ENCODE peak calls at places on chromosomes 7 and 10, in seven cellular contexts. P is fibroblast of lung, V is upper lobe of right lung, I is brain microvascular endothelial cell, B is AG04450, F is thoracic aorta, X is IMR-90. W is an unnamed sample. For H3K27me3, the result is how much of the 10 kb centered on the place peaks cover.

GRCh38 chr7:157278791-157279678 is 57.8 kb upstream of the DNAJB6 start:
- DNase-seq in P (no peak), V (peak), I (no peak), B (no peak), F (no peak), X (no peak), W (peak)

GRCh38 chr7:95865716-95866371 is 93.5 kb downstream of the DYNC1I1 start:
- DNase-seq in P (peak), V (no peak), I (peak), B (no peak), F (no peak), X (peak), W (no peak)

GRCh38 chr7:20892776-20893175 is 106.1 kb upstream of the SP8 start:
- DNase-seq in P (peak), V (no peak), I (no peak), B (no peak), F (no peak), X (no peak), W (no peak)

GRCh38 chr10:130232361-130233360 is 96.5 kb downstream of the GLRX3 start:
- DNase-seq in P (no peak), V (peak), I (no peak), B (no peak), F (no peak), X (no peak), W (no peak)

GRCh38 chr7:118590107-118590506 is 365.6 kb downstream of the ANKRD7 start:
- DNase-seq in P (no peak), V (no peak), I (peak), B (no peak), F (no peak), X (no peak), W (no peak)

GRCh38 chr10:132383751-132384181 is 13.2 kb upstream of the PWWP2B start:
- DNase-seq in P (no peak), V (peak), I (no peak), B (no peak), F (no peak), X (no peak), W (no peak)

GRCh38 chr10:132847856-132848255 is 61.9 kb upstream of the NKX6-2 start:
- DNase-seq in P (no peak), V (peak), I (no peak), B (no peak), F (no peak), X (no peak), W (no peak)

GRCh38 chr7:56447864-56448693 is 331.9 kb upstream of the NUPR2 start:
- DNase-seq in P (no peak), V (no peak), I (no peak), B (no peak), F (no peak), X (no peak), W (peak)

GRCh38 chr10:70169661-70170364 is 501 bp downstream of the SAR1A start:
- DNase-seq in P (peak), V (no peak), I (no peak), B (no peak), F (no peak), X (no peak), W (no peak)

GRCh38 chr7:1060315-1061080 is 16.2 kb downstream of the GPR146 start:
- DNase-seq in P (no peak), V (peak), I (no peak), B (no peak), F (no peak), X (no peak), W (peak)

GRCh38 chr7:99614495-99614894 is 2.3 kb upstream of the ZSCAN25 start:
- DNase-seq in P (no peak), V (no peak), I (no peak), B (no peak), F (no peak), X (no peak), W (no peak)

GRCh38 chr10:72170263-72170662 is 45.5 kb upstream of the ANAPC16 start:
- DNase-seq in P (no peak), V (peak), I (no peak), B (no peak), F (no peak), X (no peak), W (no peak)

GRCh38 chr10:13349776-13350274 is 1.7 kb upstream of the SEPHS1 start:
- DNase-seq in P (peak), V (peak), I (peak), B (no peak), F (no peak), X (peak), W (no peak)

GRCh38 chr10:14186245-14186644 is 144.5 kb downstream of the FRMD4A start:
- DNase-seq in P (no peak), V (no peak), I (peak), B (no peak), F (no peak), X (peak), W (no peak)

GRCh38 chr7:134892963-134893362 is 93.3 kb upstream of the AGBL3 start:
- DNase-seq in P (no peak), V (no peak), I (no peak), B (no peak), F (no peak), X (no peak), W (no peak)

GRCh38 chr7:100109521-100110163 is 8.2 kb downstream of the AP4M1 start:
- DNase-seq in P (no peak), V (no peak), I (no peak), B (no peak), F (no peak), X (no peak), W (no peak)

GRCh38 chr7:27115161-27116018 is 12.9 kb upstream of the HOXA2 start:
- DNase-seq in P (peak), V (no peak), I (no peak), B (peak), F (no peak), X (peak), W (no peak)

GRCh38 chr7:106067678-106068077 is 44.4 kb downstream of the SYPL1 start:
- DNase-seq in P (no peak), V (no peak), I (no peak), B (no peak), F (no peak), X (no peak), W (no peak)

GRCh38 chr7:65325793-65326432 is 47.7 kb upstream of the ZNF92 start:
- DNase-seq in P (peak), V (no peak), I (peak), B (no peak), F (no peak), X (peak), W (no peak)

GRCh38 chr10:95388539-95388938 is 97.7 kb upstream of the PDLIM1 start:
- DNase-seq in P (no peak), V (no peak), I (no peak), B (no peak), F (no peak), X (no peak), W (no peak)

GRCh38 chr10:24425151-24425550 is 216.2 kb downstream of the KIAA1217 start:
- DNase-seq in P (no peak), V (no peak), I (no peak), B (no peak), F (no peak), X (no peak), W (no peak)
- H3K27me3 ChIP-seq in P (under half), V (under half), I (under half), B (under half), F (under half), X (under half), W (under half)

DNA sequence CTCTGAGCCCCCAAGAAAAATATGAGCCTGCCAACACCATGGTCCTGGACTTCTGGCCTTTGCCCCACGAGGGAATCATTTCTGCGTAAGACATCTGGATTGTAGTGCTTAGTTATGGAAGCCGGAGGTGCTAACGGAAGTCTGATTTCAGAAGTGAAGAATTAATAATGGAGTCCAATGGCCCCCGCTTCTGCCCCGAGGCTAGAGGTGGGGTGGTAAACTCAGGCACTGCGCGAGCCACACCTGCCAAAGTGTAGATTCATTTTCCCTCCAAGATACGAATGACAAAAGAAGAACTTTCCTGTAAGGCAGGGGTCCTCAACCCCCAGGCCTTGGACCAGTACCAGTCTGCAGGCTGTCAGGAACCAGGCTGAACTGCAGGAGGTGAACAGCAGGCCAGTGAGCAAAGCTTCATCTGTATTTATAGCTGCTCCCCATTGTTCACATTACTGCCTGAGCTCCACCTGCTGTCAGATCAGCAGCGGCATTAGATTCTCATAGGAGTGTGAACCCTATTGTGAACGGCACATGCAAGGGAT is 22.3 kb downstream of the CNPY1 start:
- DNase-seq in P (no peak), V (no peak), I (no peak), B (no peak), F (no peak), X (no peak), W (no peak)
- H3K27me3 ChIP-seq in P (under half), V (under half), I (under half), B (under half), F (under half), X (under half), W (under half)

GRCh38 chr10:101237908-101238731 is 8.9 kb upstream of the LBX1 start:
- DNase-seq in P (no peak), V (no peak), I (no peak), B (no peak), F (no peak), X (no peak), W (no peak)
- H3K27me3 ChIP-seq in P (half or more), V (half or more), I (half or more), B (half or more), F (under half), X (half or more), W (under half)

GRCh38 chr7:49137978-49138377 is 213.6 kb downstream of the CDC14C start:
- DNase-seq in P (no peak), V (no peak), I (no peak), B (no peak), F (no peak), X (no peak), W (no peak)
- H3K27me3 ChIP-seq in P (under half), V (under half), I (under half), B (under half), F (under half), X (under half), W (under half)

DNA sequence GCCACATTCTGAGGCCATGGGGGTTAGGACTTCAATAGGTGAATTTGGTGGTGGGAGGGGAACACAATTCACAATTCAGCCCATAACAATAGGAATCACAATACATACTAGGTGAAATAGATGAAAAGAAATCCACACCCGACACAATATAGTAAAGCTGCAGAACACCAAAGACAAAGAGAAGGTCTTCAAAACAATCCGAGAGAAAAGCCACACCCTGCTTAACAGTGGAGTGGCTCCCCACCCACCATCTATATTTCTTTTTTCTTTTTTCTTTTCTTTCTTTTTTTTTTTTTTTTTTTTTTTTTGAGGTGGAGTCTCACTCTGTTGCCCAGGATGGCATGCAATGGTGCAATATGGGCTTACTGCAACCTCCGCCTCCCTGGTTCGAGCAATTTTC is 14.7 kb upstream of the TIAL1 start:
- DNase-seq in P (no peak), V (no peak), I (no peak), B (no peak), F (no peak), X (no peak), W (no peak)
- H3K27me3 ChIP-seq in P (under half), V (under half), I (under half), B (under half), F (under half), X (under half), W (under half)

GRCh38 chr10:103278424-103278823 is 1.5 kb downstream of the INA start:
- DNase-seq in P (no peak), V (no peak), I (no peak), B (no peak), F (no peak), X (no peak), W (no peak)
- H3K27me3 ChIP-seq in P (under half), V (half or more), I (under half), B (under half), F (under half), X (under half), W (under half)

GRCh38 chr7:28551311-28551710 is 139.0 kb downstream of the CREB5 start:
- DNase-seq in P (peak), V (no peak), I (no peak), B (no peak), F (no peak), X (peak), W (no peak)
- H3K27me3 ChIP-seq in P (under half), V (under half), I (under half), B (under half), F (under half), X (under half), W (under half)

DNA sequence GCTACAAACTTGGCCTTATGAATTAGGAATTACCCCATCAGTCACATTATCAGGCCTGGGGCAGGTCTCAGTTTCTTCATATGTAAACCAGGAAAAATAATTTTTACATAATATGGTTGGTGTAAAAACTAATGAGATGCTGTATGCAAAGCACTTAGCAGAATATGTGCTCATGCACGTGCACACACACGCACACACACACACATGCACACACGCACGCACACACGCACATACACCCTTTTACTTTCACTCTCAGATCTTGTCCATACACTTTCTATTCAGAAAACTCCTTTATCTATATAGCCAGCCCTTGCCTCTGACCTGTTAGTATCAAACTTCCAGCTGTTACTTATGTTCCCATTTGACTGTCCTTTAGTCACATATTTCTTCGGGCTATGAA is 92.7 kb downstream of the CREB5 start:
- DNase-seq in P (no peak), V (no peak), I (no peak), B (no peak), F (no peak), X (no peak), W (no peak)
- H3K27me3 ChIP-seq in P (under half), V (under half), I (under half), B (under half), F (under half), X (under half), W (under half)

GRCh38 chr10:121687094-121687850 is 89.0 kb upstream of the FGFR2 start:
- DNase-seq in P (no peak), V (no peak), I (no peak), B (no peak), F (no peak), X (no peak), W (no peak)

GRCh38 chr10:121690152-121690551 is 91.9 kb upstream of the FGFR2 start:
- DNase-seq in P (no peak), V (no peak), I (no peak), B (no peak), F (no peak), X (no peak), W (no peak)

GRCh38 chr10:121692626-121693025 is 94.4 kb upstream of the FGFR2 start:
- DNase-seq in P (no peak), V (no peak), I (no peak), B (no peak), F (no peak), X (no peak), W (no peak)

GRCh38 chr10:121694327-121694965 is 96.2 kb upstream of the FGFR2 start:
- DNase-seq in P (no peak), V (no peak), I (no peak), B (no peak), F (no peak), X (no peak), W (no peak)

DNA sequence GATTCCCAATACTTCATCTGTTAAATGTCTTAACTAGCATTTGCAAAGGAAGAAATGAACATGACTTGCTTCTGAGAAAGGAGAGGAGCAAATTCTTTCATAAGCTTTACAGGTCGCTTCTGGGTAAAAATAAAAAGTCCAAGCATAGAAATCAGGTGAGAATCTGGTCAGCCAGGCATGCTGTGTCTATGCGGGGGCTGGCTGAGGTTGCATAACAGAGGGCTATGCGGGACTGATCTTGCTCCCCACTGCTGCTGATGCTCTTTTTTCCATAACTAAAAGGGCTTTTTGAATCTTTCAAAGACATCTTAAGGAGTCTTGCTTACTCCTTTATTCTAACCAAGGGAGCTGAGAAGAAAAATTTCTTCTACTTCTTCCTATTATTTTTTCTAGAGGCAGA is 92.7 kb upstream of the FGFR2 start:
- DNase-seq in P (no peak), V (no peak), I (no peak), B (no peak), F (no peak), X (no peak), W (no peak)
- H3K27me3 ChIP-seq in P (under half), V (under half), I (under half), B (under half), F (under half), X (under half), W (under half)

DNA sequence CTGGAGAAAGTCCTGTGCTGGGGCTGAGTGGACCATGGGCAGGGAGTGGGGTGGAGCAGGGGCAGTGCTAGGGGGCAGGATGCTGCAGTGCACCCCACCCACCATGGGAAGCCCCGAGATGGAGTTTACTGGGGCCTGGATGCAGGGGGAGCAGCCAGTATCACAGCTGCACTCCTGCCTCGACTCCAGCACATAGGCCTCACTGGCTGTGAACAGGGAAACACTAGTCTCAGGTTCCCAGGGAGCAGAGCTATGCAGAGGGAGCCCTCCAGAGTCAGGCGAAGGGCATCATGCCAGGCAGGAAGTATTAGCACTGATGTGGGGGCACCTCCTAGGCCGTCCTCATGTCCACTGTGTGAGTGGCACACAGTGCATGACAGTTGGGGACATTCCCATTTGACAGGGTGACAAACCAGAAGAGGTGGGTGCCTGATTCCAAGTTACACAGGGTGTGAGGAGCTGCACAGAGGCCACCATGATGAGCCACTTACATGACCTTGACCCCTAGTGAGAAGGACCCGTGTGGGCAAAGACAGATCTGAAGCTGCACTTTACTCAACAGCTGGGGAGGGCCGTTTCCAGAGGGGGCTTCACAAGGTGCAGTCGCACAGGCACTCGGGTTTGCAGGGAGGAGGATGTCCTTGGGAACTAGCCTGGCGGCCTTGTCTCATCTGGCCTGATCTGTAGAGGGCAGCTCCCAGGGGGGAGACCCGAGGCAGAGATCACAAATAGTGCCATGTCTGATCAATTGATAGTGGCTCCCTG is 69.9 kb upstream of the LRRC4 start:
- DNase-seq in P (no peak), V (no peak), I (no peak), B (no peak), F (no peak), X (no peak), W (no peak)
- H3K27me3 ChIP-seq in P (under half), V (under half), I (under half), B (under half), F (under half), X (under half), W (under half)

W was measured in GM06990.